ENCODE peak calls at places on chromosomes 2 and 18, in five cellular contexts. L is AG08396, X is NCI-H774, J is hepatic stellate cell, U is HCT116. Y is an unnamed sample.

GRCh38 chr18:63888473-63889190 is 1.1 kb downstream of the SERPINB2 start:
- DNase-seq in L (no peak), X (no peak), J (no peak), U (no peak), Y (no peak)

GRCh38 chr2:66532972-66533868 is 98.3 kb downstream of the MEIS1 start:
- DNase-seq in L (no peak), X (no peak), J (no peak), U (no peak), Y (no peak)

GRCh38 chr2:235160281-235160805 is 208.5 kb downstream of the SH3BP4 start:
- DNase-seq in L (no peak), X (no peak), J (no peak), U (no peak), Y (no peak)

GRCh38 chr18:64191069-64191468 is 42.2 kb upstream of the LINC00305 start:
- DNase-seq in L (no peak), X (no peak), J (no peak), U (no peak), Y (no peak)

GRCh38 chr2:45816273-45816672 is 164.8 kb downstream of the PRKCE start:
- DNase-seq in L (no peak), X (no peak), J (no peak), U (no peak), Y (no peak)

GRCh38 chr2:26477126-26477910 is 606 bp downstream of the OTOF start:
- DNase-seq in L (no peak), X (no peak), J (no peak), U (no peak), Y (no peak)

GRCh38 chr18:3935316-3935715 is 485.3 kb downstream of the TGIF1 start:
- DNase-seq in L (no peak), X (no peak), J (no peak), U (no peak), Y (no peak)

GRCh38 chr2:119229716-119230115 is 6.1 kb downstream of the STEAP3 start:
- DNase-seq in L (no peak), X (no peak), J (no peak), U (no peak), Y (no peak)

GRCh38 chr18:79507076-79507545 is 111.4 kb downstream of the NFATC1 start:
- DNase-seq in L (peak), X (no peak), J (peak), U (no peak), Y (no peak)

GRCh38 chr2:118508282-118508681 is 339.2 kb downstream of the EN1 start:
- DNase-seq in L (no peak), X (no peak), J (no peak), U (no peak), Y (no peak)

GRCh38 chr18:23201741-23202140 is 66.5 kb downstream of the CABLES1 start:
- DNase-seq in L (no peak), X (no peak), J (no peak), U (no peak), Y (no peak)

GRCh38 chr2:17441055-17441771 is 77.0 kb downstream of the RAD51AP2 start:
- DNase-seq in L (no peak), X (no peak), J (no peak), U (no peak), Y (no peak)

GRCh38 chr2:227455200-227455599 is 16.8 kb upstream of the AGFG1 start:
- DNase-seq in L (no peak), X (no peak), J (no peak), U (no peak), Y (no peak)

GRCh38 chr2:73100956-73101355 is 11.8 kb downstream of the RAB11FIP5 start:
- DNase-seq in L (no peak), X (no peak), J (no peak), U (no peak), Y (no peak)

GRCh38 chr2:82779981-82780380 is 1679.1 kb downstream of the SUCLG1 start:
- DNase-seq in L (no peak), X (no peak), J (no peak), U (no peak), Y (no peak)

GRCh38 chr2:108297436-108298141 is 8.9 kb downstream of the SULT1C2 start:
- DNase-seq in L (peak), X (no peak), J (peak), U (no peak), Y (no peak)

GRCh38 chr2:102717308-102718018 is 44.4 kb upstream of the TMEM182 start:
- DNase-seq in L (peak), X (no peak), J (peak), U (no peak), Y (no peak)

GRCh38 chr18:12403601-12404506 is 3.9 kb upstream of the PRELID3A start:
- DNase-seq in L (peak), X (no peak), J (peak), U (peak), Y (no peak)

GRCh38 chr2:217932661-217933325 is 70.0 kb downstream of the TNS1 start:
- DNase-seq in L (no peak), X (no peak), J (no peak), U (no peak), Y (no peak)

GRCh38 chr2:119122663-119123062 is 35.9 kb downstream of the C1QL2 start:
- DNase-seq in L (no peak), X (no peak), J (no peak), U (no peak), Y (no peak)

GRCh38 chr2:127080226-127080940 is 26.6 kb downstream of the BIN1 start:
- DNase-seq in L (no peak), X (no peak), J (no peak), U (no peak), Y (no peak)

GRCh38 chr18:25457636-25458035 is 105.7 kb upstream of the ZNF521 start:
- DNase-seq in L (no peak), X (no peak), J (no peak), U (no peak), Y (no peak)

GRCh38 chr2:120871016-120871635 is 135.5 kb downstream of the GLI2 start:
- DNase-seq in L (no peak), X (no peak), J (no peak), U (no peak), Y (no peak)